ENCODE peak calls at places on chromosomes 5 and 9, in seven cellular contexts. One of them, this sample, is unnamed.

GRCh38 chr9:87087197-87087596 is 139.9 kb upstream of the GAS1 start:
- DNase-seq in heart right ventricle: no peak
- DNase-seq in GM03348: no peak
- DNase-seq in WTC11: no peak
- DNase-seq in activated CD8-positive, alpha-beta memory T cell treated with anti-CD3 and anti-CD28 coated beads for 4 hours: no peak
- DNase-seq in AG09319: no peak
- DNase-seq in AG08396: no peak
- DNase-seq in this sample: no peak

GRCh38 chr5:133032852-133033742 is 6.7 kb upstream of the ZCCHC10 start:
- DNase-seq in heart right ventricle: no peak
- DNase-seq in GM03348: no peak
- DNase-seq in WTC11: no peak
- DNase-seq in activated CD8-positive, alpha-beta memory T cell treated with anti-CD3 and anti-CD28 coated beads for 4 hours: no peak
- DNase-seq in AG09319: no peak
- DNase-seq in AG08396: no peak
- DNase-seq in this sample: no peak

GRCh38 chr9:127290666-127291065 is 26.1 kb downstream of the GARNL3 start:
- DNase-seq in heart right ventricle: no peak
- DNase-seq in GM03348: no peak
- DNase-seq in WTC11: no peak
- DNase-seq in activated CD8-positive, alpha-beta memory T cell treated with anti-CD3 and anti-CD28 coated beads for 4 hours: no peak
- DNase-seq in AG09319: no peak
- DNase-seq in AG08396: no peak
- DNase-seq in this sample: no peak

GRCh38 chr5:66841264-66841663 is 245.1 kb downstream of the MAST4 start:
- DNase-seq in heart right ventricle: no peak
- DNase-seq in GM03348: no peak
- DNase-seq in WTC11: no peak
- DNase-seq in activated CD8-positive, alpha-beta memory T cell treated with anti-CD3 and anti-CD28 coated beads for 4 hours: no peak
- DNase-seq in AG09319: no peak
- DNase-seq in AG08396: no peak
- DNase-seq in this sample: no peak

GRCh38 chr9:86324308-86324707 is 29.9 kb downstream of the TUT7 start:
- DNase-seq in heart right ventricle: no peak
- DNase-seq in GM03348: peak
- DNase-seq in WTC11: no peak
- DNase-seq in activated CD8-positive, alpha-beta memory T cell treated with anti-CD3 and anti-CD28 coated beads for 4 hours: no peak
- DNase-seq in AG09319: no peak
- DNase-seq in AG08396: peak
- DNase-seq in this sample: no peak

GRCh38 chr9:75088646-75089368 is 493 bp downstream of the OSTF1 start:
- DNase-seq in heart right ventricle: peak
- DNase-seq in GM03348: peak
- DNase-seq in WTC11: peak
- DNase-seq in activated CD8-positive, alpha-beta memory T cell treated with anti-CD3 and anti-CD28 coated beads for 4 hours: no peak
- DNase-seq in AG09319: no peak
- DNase-seq in AG08396: peak
- DNase-seq in this sample: no peak

GRCh38 chr5:133967715-133968056 is 739 bp downstream of the C5orf15 start:
- DNase-seq in heart right ventricle: no peak
- DNase-seq in GM03348: peak
- DNase-seq in WTC11: no peak
- DNase-seq in activated CD8-positive, alpha-beta memory T cell treated with anti-CD3 and anti-CD28 coated beads for 4 hours: no peak
- DNase-seq in AG09319: no peak
- DNase-seq in AG08396: no peak
- DNase-seq in this sample: no peak

GRCh38 chr9:117247271-117247670 is 167.6 kb downstream of the ASTN2 start:
- DNase-seq in heart right ventricle: no peak
- DNase-seq in GM03348: peak
- DNase-seq in WTC11: no peak
- DNase-seq in activated CD8-positive, alpha-beta memory T cell treated with anti-CD3 and anti-CD28 coated beads for 4 hours: no peak
- DNase-seq in AG09319: no peak
- DNase-seq in AG08396: no peak
- DNase-seq in this sample: no peak

GRCh38 chr9:88388886-88389617 is 808 bp downstream of the SPIN1 start:
- DNase-seq in heart right ventricle: peak
- DNase-seq in GM03348: peak
- DNase-seq in WTC11: peak
- DNase-seq in activated CD8-positive, alpha-beta memory T cell treated with anti-CD3 and anti-CD28 coated beads for 4 hours: peak
- DNase-seq in AG09319: peak
- DNase-seq in AG08396: peak
- DNase-seq in this sample: peak

This sample was measured in NCI-H1417 treated with DMSO at 0.1 percent for 48 hours.